ENCODE peak calls at places on chromosome 2, in eight cellular contexts. K is stomach, J is ovary, E is breast epithelium, C is sigmoid colon, W is Peyer's patch, R is spleen, I is vagina. T is an unnamed sample.

GRCh38 chr2:182522930-182523541 is 96.2 kb upstream of the PDE1A start:
- DNase-seq in K (no peak), J (no peak), E (no peak), C (no peak), W (no peak), R (no peak), I (no peak), T (no peak)

GRCh38 chr2:40032650-40033319 is 253.7 kb upstream of the THUMPD2 start:
- DNase-seq in K (no peak), J (no peak), E (no peak), C (no peak), W (no peak), R (no peak), I (no peak), T (no peak)

GRCh38 chr2:56448999-56449431 is 265.2 kb downstream of the CCDC85A start:
- DNase-seq in K (peak; percentile 82), J (no peak), E (no peak), C (no peak), W (no peak), R (no peak), I (no peak), T (no peak)

GRCh38 chr2:2787301-2787907 is 456.3 kb upstream of the MYT1L start:
- DNase-seq in K (no peak), J (no peak), E (no peak), C (no peak), W (no peak), R (no peak), I (no peak), T (no peak)

GRCh38 chr2:215748446-215748845 is 264.9 kb downstream of the MREG start:
- DNase-seq in K (no peak), J (no peak), E (peak; percentile 19), C (peak; percentile 70), W (no peak), R (no peak), I (peak; percentile 65), T (no peak)

GRCh38 chr2:45000921-45001628 is 8.2 kb downstream of the SIX2 start:
- DNase-seq in K (no peak), J (no peak), E (no peak), C (no peak), W (no peak), R (no peak), I (no peak), T (no peak)

GRCh38 chr2:237747189-237747588 is 51.4 kb upstream of the RBM44 start:
- DNase-seq in K (no peak), J (no peak), E (no peak), C (no peak), W (no peak), R (no peak), I (no peak), T (peak; percentile 60)

GRCh38 chr2:172931923-172932520 is 143.6 kb upstream of the MAP3K20 start:
- DNase-seq in K (peak; percentile 66), J (peak; percentile 83), E (peak; percentile 25), C (peak; percentile 73), W (peak; percentile 40), R (no peak), I (no peak), T (peak; percentile 48)

GRCh38 chr2:187319441-187320108 is 128.5 kb downstream of the CALCRL start:
- DNase-seq in K (no peak), J (no peak), E (no peak), C (no peak), W (no peak), R (no peak), I (no peak), T (no peak)

GRCh38 chr2:100623921-100624320 is 61.1 kb downstream of the PDCL3 start:
- DNase-seq in K (no peak), J (no peak), E (no peak), C (no peak), W (no peak), R (no peak), I (no peak), T (no peak)

GRCh38 chr2:46325178-46325928 is 28.1 kb downstream of the EPAS1 start:
- DNase-seq in K (no peak), J (no peak), E (no peak), C (no peak), W (no peak), R (no peak), I (no peak), T (no peak)

GRCh38 chr2:191942114-191943103 is 95.5 kb upstream of the CAVIN2 start:
- DNase-seq in K (no peak), J (no peak), E (peak; percentile 22), C (peak; percentile 76), W (no peak), R (no peak), I (no peak), T (no peak)

GRCh38 chr2:43569921-43570320 is 25.9 kb downstream of the THADA start:
- DNase-seq in K (no peak), J (no peak), E (no peak), C (no peak), W (no peak), R (no peak), I (no peak), T (no peak)

GRCh38 chr2:113124181-113124961 is 3.0 kb upstream of the IL1RN start:
- DNase-seq in K (no peak), J (no peak), E (no peak), C (no peak), W (no peak), R (no peak), I (no peak), T (no peak)

GRCh38 chr2:8607591-8607990 is 74.3 kb upstream of the ID2 start:
- DNase-seq in K (no peak), J (no peak), E (no peak), C (no peak), W (no peak), R (no peak), I (no peak), T (no peak)

GRCh38 chr2:144583741-144584453 is 64.0 kb upstream of the ZEB2 start:
- DNase-seq in K (no peak), J (no peak), E (no peak), C (no peak), W (no peak), R (no peak), I (no peak), T (no peak)

GRCh38 chr2:37776487-37776886 is 105.0 kb upstream of the CDC42EP3 start:
- DNase-seq in K (no peak), J (no peak), E (no peak), C (no peak), W (no peak), R (no peak), I (no peak), T (no peak)

GRCh38 chr2:29155578-29155977 is 40.4 kb downstream of the CLIP4 start:
- DNase-seq in K (no peak), J (no peak), E (no peak), C (no peak), W (no peak), R (no peak), I (no peak), T (no peak)

GRCh38 chr2:236117861-236118269 is 50.3 kb downstream of the GBX2 start:
- DNase-seq in K (no peak), J (no peak), E (no peak), C (no peak), W (no peak), R (no peak), I (no peak), T (no peak)

DNA sequence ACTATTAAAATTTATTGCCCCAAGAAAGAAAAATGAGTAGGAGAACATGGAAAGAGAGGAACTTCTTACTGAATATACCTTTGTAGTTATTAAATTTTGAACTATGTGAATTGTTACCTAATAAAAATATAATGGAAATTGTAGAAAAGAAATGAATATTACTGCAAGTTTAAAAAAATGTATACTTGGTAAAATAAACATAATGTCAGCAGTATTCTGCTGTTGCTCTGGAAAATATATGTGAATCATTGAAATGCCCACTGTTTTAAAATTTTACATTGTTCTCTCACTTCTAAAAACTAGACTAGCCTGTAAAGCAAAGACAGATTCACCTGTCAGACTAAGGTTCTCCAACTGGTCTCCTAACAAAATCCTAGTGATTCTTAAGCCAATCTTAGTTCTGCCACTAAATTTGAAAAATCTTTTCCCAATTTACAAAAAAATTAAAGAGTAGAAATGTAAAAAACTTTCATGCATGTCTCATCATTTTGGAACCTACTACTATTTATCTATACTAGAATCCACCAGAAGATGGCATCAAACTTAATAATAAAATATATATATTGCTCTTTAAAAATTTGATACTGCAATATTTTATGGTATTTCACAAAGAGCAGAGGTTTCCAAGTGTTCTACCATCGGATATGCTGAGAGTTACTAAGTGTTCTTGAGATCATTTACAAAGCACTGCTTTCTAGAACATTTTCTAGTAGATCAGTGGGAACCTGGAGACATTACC is 22.3 kb upstream of the TMEM237 start:
- DNase-seq in K (no peak), J (no peak), E (no peak), C (no peak), W (no peak), R (no peak), I (no peak), T (no peak)
- TF ChIP-seq CTCF in K (no peak), J (no peak), E (no peak), C (no peak), W (no peak), R (no peak), I (no peak), T (no peak)

GRCh38 chr2:159209341-159210306 is 76.9 kb downstream of the WDSUB1 start:
- DNase-seq in K (peak; percentile 43), J (no peak), E (peak; percentile 30), C (no peak), W (peak; percentile 80), R (peak; percentile 92), I (no peak), T (no peak)
- TF ChIP-seq POLR2A in K (no peak), J (no peak), E (no peak), C (no peak), W (no peak), R (no peak), I (no peak), T (no peak)

GRCh38 chr2:18752022-18752493 is 162.7 kb upstream of the NT5C1B start:
- DNase-seq in K (no peak), J (no peak), E (no peak), C (no peak), W (no peak), R (no peak), I (no peak), T (no peak)

GRCh38 chr2:18754286-18754685 is 164.9 kb upstream of the NT5C1B start:
- DNase-seq in K (no peak), J (no peak), E (no peak), C (no peak), W (no peak), R (no peak), I (no peak), T (no peak)

GRCh38 chr2:18750662-18751554 is 161.5 kb upstream of the NT5C1B start:
- DNase-seq in K (no peak), J (no peak), E (no peak), C (no peak), W (no peak), R (no peak), I (no peak), T (no peak)

GRCh38 chr2:18753722-18754121 is 164.4 kb upstream of the NT5C1B start:
- DNase-seq in K (no peak), J (no peak), E (no peak), C (no peak), W (no peak), R (no peak), I (no peak), T (no peak)

GRCh38 chr2:18752667-18753422 is 163.5 kb upstream of the NT5C1B start:
- DNase-seq in K (no peak), J (no peak), E (no peak), C (no peak), W (no peak), R (no peak), I (no peak), T (no peak)
- H3K4me3 ChIP-seq in K (no peak overlapping the region), J (no peak overlapping the region), E (no peak overlapping the region), C (no peak overlapping the region), W (no peak overlapping the region), R (no peak overlapping the region), I (no peak overlapping the region), T (no peak overlapping the region)

GRCh38 chr2:180910831-180911665 is 69.4 kb upstream of the UBE2E3 start:
- DNase-seq in K (no peak), J (no peak), E (no peak), C (no peak), W (no peak), R (peak; percentile 57), I (no peak), T (no peak)
- TF ChIP-seq CTCF in K (no peak), J (no peak), E (no peak), C (no peak), W (no peak), R (no peak), I (no peak), T (no peak)